ENCODE peak calls at places on chromosome 16, in five cellular contexts. O is cardiac muscle cell, P is stomach, H is heart right ventricle, B is tibial nerve. Y is an unnamed sample. For H3K4me1, the result is how much of the 10 kb centered on the place peaks cover.

GRCh38 chr16:89400740-89401139 is 89.6 kb downstream of the ANKRD11 start:
- DNase-seq in H (no peak), P (no peak), O (no peak), B (no peak), Y (no peak)

GRCh38 chr16:89395150-89396142 is 94.9 kb downstream of the ANKRD11 start:
- DNase-seq in O (peak), H (peak), B (peak), P (peak), Y (peak)

GRCh38 chr16:58110590-58111330 is 18.4 kb downstream of the CFAP20 start:
- DNase-seq in B (no peak), P (peak), O (peak), H (no peak), Y (no peak)

GRCh38 chr16:51971184-51971583 is 575.8 kb downstream of the TOX3 start:
- DNase-seq in P (peak), H (no peak), B (no peak), O (peak), Y (no peak)

GRCh38 chr16:31291376-31291775 is 31.6 kb downstream of the ITGAM start:
- DNase-seq in B (no peak), H (no peak), O (no peak), P (no peak), Y (no peak)

GRCh38 chr16:81071816-81072215 is 5.2 kb downstream of the C16orf46 start:
- DNase-seq in H (no peak), O (no peak), B (no peak), P (no peak), Y (no peak)

GRCh38 chr16:57004387-57005250 is 15.3 kb downstream of the NLRC5 start:
- DNase-seq in B (no peak), O (no peak), H (no peak), P (no peak), Y (no peak)

GRCh38 chr16:27498020-27498419 is 51.7 kb downstream of the GTF3C1 start:
- DNase-seq in B (no peak), O (no peak), H (no peak), P (no peak), Y (no peak)

GRCh38 chr16:26988186-26988585 is 78.5 kb upstream of the C16orf82 start:
- DNase-seq in P (no peak), B (no peak), H (no peak), O (no peak), Y (no peak)

GRCh38 chr16:30644334-30644830 is 6.4 kb upstream of the PRR14 start:
- DNase-seq in H (no peak), B (no peak), O (no peak), P (no peak), Y (peak)

GRCh38 chr16:85592700-85593502 is 20.2 kb upstream of the GSE1 start:
- DNase-seq in P (no peak), B (no peak), H (no peak), O (no peak), Y (no peak)

GRCh38 chr16:57624044-57624688 is 4.3 kb upstream of the ADGRG1 start:
- DNase-seq in P (no peak), B (no peak), O (peak), H (no peak), Y (no peak)

GRCh38 chr16:30369091-30369937 is 980 bp downstream of the TBC1D10B start:
- DNase-seq in O (no peak), H (no peak), B (no peak), P (no peak), Y (peak)

GRCh38 chr16:51888534-51888933 is 658.4 kb downstream of the TOX3 start:
- DNase-seq in B (no peak), H (no peak), P (no peak), O (no peak), Y (no peak)

GRCh38 chr16:55367796-55368195 is 43.8 kb downstream of the IRX6 start:
- DNase-seq in B (no peak), P (no peak), H (no peak), O (peak), Y (no peak)

GRCh38 chr16:11121909-11122692 is 133.9 kb downstream of the SOCS1 start:
- DNase-seq in H (no peak), P (no peak), B (no peak), O (no peak), Y (no peak)

GRCh38 chr16:21223787-21224186 is 9.7 kb upstream of the ANKS4B start:
- DNase-seq in P (no peak), H (no peak), O (no peak), B (no peak), Y (no peak)

GRCh38 chr16:10736926-10737625 is 6.6 kb upstream of the NUBP1 start:
- DNase-seq in P (peak), O (peak), H (peak), B (peak), Y (no peak)

GRCh38 chr16:13093676-13094075 is 192.3 kb downstream of the SHISA9 start:
- DNase-seq in H (no peak), B (no peak), P (no peak), O (no peak), Y (no peak)

GRCh38 chr16:2857451-2858244 is at the start of gene PRSS22:
- DNase-seq in P (peak), H (no peak), O (no peak), B (no peak), Y (peak)

GRCh38 chr16:9484436-9484835 is 393.0 kb downstream of the HAPSTR1 start:
- DNase-seq in B (no peak), H (no peak), P (no peak), O (no peak), Y (no peak)

GRCh38 chr16:12162151-12162559 is 185.6 kb downstream of the SNX29 start:
- DNase-seq in H (no peak), O (peak), B (no peak), P (no peak), Y (no peak)

GRCh38 chr16:9463461-9463860 is 372.0 kb downstream of the HAPSTR1 start:
- DNase-seq in P (no peak), B (no peak), O (no peak), H (no peak), Y (no peak)

GRCh38 chr16:81478876-81479496 is 34.4 kb downstream of the CMIP start:
- DNase-seq in B (peak), H (peak), O (no peak), P (peak), Y (no peak)

GRCh38 chr16:70253291-70254094 is 1.8 kb upstream of the EXOSC6 start:
- DNase-seq in H (peak), B (peak), P (no peak), O (peak), Y (peak)

GRCh38 chr16:1991135-1991551 is 1.4 kb downstream of the SYNGR3 start:
- DNase-seq in H (no peak), O (no peak), P (peak), B (no peak), Y (peak)

GRCh38 chr16:8869212-8869987 is 594 bp upstream of the CARHSP1 start:
- DNase-seq in O (no peak), B (no peak), P (no peak), H (no peak), Y (peak)

GRCh38 chr16:30570621-30571443 is 682 bp downstream of the ZNF688 start:
- DNase-seq in O (peak), H (peak), P (peak), B (peak), Y (peak)

GRCh38 chr16:51151951-51152663 is 1.0 kb upstream of the SALL1 start:
- DNase-seq in P (peak), B (peak), O (peak), H (peak), Y (peak)

GRCh38 chr16:30032083-30032819 is 1.2 kb upstream of the TLCD3B start:
- DNase-seq in P (peak), B (peak), O (peak), H (no peak), Y (peak)

GRCh38 chr16:29760567-29761279 is 14.9 kb upstream of the C16orf54 start:
- DNase-seq in B (no peak), H (no peak), O (no peak), P (no peak), Y (no peak)

GRCh38 chr16:57473906-57474305 is 11.4 kb downstream of the POLR2C start:
- DNase-seq in H (no peak), O (no peak), B (no peak), P (no peak), Y (no peak)

GRCh38 chr16:2514333-2515179 is 804 bp downstream of the ATP6V0C start:
- DNase-seq in O (no peak), B (no peak), P (peak), H (peak), Y (no peak)

GRCh38 chr16:52470601-52471000 is 76.3 kb downstream of the TOX3 start:
- DNase-seq in H (no peak), P (no peak), B (no peak), O (no peak), Y (no peak)

GRCh38 chr16:17556276-17557052 is 85.7 kb upstream of the XYLT1 start:
- DNase-seq in O (peak), H (no peak), P (no peak), B (no peak), Y (no peak)

GRCh38 chr16:12303649-12304048 is 327.1 kb downstream of the SNX29 start:
- DNase-seq in P (no peak), O (peak), H (no peak), B (no peak), Y (no peak)

DNA sequence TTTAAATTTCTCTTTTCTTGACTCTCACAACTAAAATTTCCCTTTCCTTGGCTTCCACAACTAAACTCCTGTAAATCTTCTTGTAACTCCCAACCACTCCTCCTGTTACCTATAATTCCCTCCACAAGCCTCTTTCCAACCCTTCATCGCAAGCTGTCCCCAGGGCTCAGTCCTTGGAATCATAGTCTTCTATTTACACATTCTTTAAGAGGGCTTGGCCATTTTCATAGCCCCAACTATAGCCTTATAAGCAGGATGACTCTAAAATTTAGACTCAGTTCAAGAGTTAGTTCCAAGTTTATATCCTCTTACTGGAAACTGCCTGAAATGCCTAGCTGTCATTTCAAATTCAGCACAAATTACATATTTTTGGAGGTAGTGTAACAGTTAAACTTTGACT is 23.9 kb downstream of the GLG1 start:
- DNase-seq in H (no peak), O (no peak), P (no peak), B (no peak), Y (no peak)
- H3K4me1 ChIP-seq in H (under half), O (under half), P (half or more), B (under half), Y (under half)

DNA sequence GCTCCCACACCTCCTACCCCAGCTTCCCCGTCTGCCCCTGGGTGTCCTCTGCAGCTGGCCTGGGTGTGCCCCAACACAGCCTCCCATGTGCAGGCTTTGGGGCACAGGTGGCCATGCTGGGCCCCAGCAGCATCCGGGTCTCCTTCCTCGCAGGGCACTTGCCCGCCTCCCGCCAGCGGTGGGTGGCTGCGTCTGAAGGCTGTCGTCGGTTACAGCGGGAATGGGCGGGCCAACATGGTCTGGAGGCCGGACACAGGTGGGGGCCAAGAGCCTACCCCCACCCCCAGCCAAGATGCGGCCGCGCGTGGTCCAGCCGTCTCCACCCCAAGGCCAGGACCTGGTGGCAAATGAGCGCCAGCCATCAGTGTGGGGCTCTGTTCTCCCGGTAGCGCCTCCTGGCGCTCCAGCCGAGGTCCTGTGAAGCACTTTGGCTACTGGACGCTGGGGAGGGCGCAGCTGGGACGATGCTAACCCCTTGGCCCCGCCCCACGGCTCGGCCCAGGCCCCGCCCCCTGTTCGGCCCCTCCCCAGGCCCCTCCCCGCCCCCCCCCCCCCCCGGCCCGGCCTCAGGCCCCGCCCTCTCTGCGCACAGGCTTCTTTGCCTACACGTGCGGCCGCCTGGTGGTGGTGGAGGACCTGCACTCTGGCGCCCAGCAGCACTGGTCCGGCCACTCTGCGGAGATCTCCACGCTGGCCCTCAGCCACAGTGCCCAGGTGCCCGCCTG is 7.3 kb upstream of the RHOT2 start:
- DNase-seq in P (peak), H (peak), B (peak), O (peak), Y (peak)
- TF ChIP-seq CTCF in P (peak), H (peak), B (peak), O (peak), Y (peak)

GRCh38 chr16:87199379-87199778 is 117.8 kb downstream of the C16orf95 start:
- DNase-seq in H (no peak), B (no peak), O (no peak), P (no peak), Y (no peak)
- H3K4me1 ChIP-seq in H (under half), B (under half), O (under half), P (under half), Y (under half)

GRCh38 chr16:4566144-4566543 is 10.0 kb downstream of the C16orf96 start:
- DNase-seq in P (no peak), O (no peak), B (no peak), H (no peak), Y (no peak)

GRCh38 chr16:4572715-4573114 is 16.6 kb downstream of the C16orf96 start:
- DNase-seq in B (no peak), P (no peak), O (peak), H (no peak), Y (no peak)

GRCh38 chr16:4574919-4575705 is 19.0 kb downstream of the C16orf96 start:
- DNase-seq in B (no peak), O (no peak), H (no peak), P (peak), Y (no peak)

GRCh38 chr16:4570086-4570485 is 13.9 kb downstream of the C16orf96 start:
- DNase-seq in P (no peak), H (no peak), B (no peak), O (no peak), Y (no peak)

GRCh38 chr16:4570688-4571321 is 14.7 kb downstream of the C16orf96 start:
- DNase-seq in P (no peak), O (no peak), H (no peak), B (no peak), Y (no peak)
- TF ChIP-seq CTCF in P (no peak), O (no peak), H (no peak), B (no peak), Y (no peak)

GRCh38 chr16:87832137-87832527 is 37.2 kb downstream of the SLC7A5 start:
- DNase-seq in P (no peak), O (no peak), H (no peak), B (no peak), Y (no peak)
- H3K4me1 ChIP-seq in P (under half), O (under half), H (under half), B (under half), Y (under half)

GRCh38 chr16:25066747-25067631 is 44.6 kb upstream of the LCMT1 start:
- DNase-seq in P (peak), O (peak), H (peak), B (peak), Y (peak)
- TF ChIP-seq CTCF in P (no peak), O (no peak), H (no peak), B (no peak), Y (no peak)

GRCh38 chr16:73064227-73064995 is 16.5 kb upstream of the ZFHX3 start:
- DNase-seq in P (no peak), O (peak), H (no peak), B (no peak), Y (peak)

GRCh38 chr16:73063854-73064226 is 15.9 kb upstream of the ZFHX3 start:
- DNase-seq in P (no peak), B (no peak), H (no peak), O (no peak), Y (no peak)

GRCh38 chr16:73060948-73061495 is 13.1 kb upstream of the ZFHX3 start:
- DNase-seq in O (no peak), H (no peak), P (no peak), B (no peak), Y (no peak)

GRCh38 chr16:73063284-73063733 is 15.4 kb upstream of the ZFHX3 start:
- DNase-seq in B (no peak), P (no peak), H (no peak), O (no peak), Y (peak)

GRCh38 chr16:73062640-73063283 is 14.8 kb upstream of the ZFHX3 start:
- DNase-seq in O (peak), B (no peak), P (no peak), H (no peak), Y (no peak)
- H3K4me1 ChIP-seq in O (under half), B (under half), P (half or more), H (half or more), Y (under half)

GRCh38 chr16:6331770-6332169 is 1000.9 kb upstream of the RBFOX1 start:
- DNase-seq in P (no peak), O (no peak), H (no peak), B (no peak), Y (no peak)

GRCh38 chr16:6335072-6335471 is 997.6 kb upstream of the RBFOX1 start:
- DNase-seq in O (no peak), H (no peak), P (no peak), B (no peak), Y (no peak)
- TF ChIP-seq CTCF in O (peak), H (peak), P (peak), B (no peak), Y (no peak)

Y was measured in mucosa of descending colon.